ENCODE peak calls at places on chromosomes 7 and 10, in nine cellular contexts. P, I, T, Y, A, E, X, Q and D are unnamed samples.

GRCh38 chr7:96426027-96426426 is 104.1 kb upstream of the SLC25A13 start:
- DNase-seq in P (no peak), I (no peak), T (no peak), Y (no peak), A (no peak), E (no peak), X (no peak), Q (no peak), D (no peak)

GRCh38 chr10:30433286-30433778 is 652 bp upstream of the MAP3K8 start:
- DNase-seq in P (peak), I (peak), T (peak), Y (peak), A (peak), E (no peak), X (peak), Q (no peak), D (peak)

GRCh38 chr10:10508241-10508640 is 509.4 kb upstream of the CELF2 start:
- DNase-seq in P (no peak), I (peak), T (no peak), Y (no peak), A (no peak), E (no peak), X (no peak), Q (no peak), D (no peak)

GRCh38 chr7:149885191-149886017 is 11.6 kb downstream of the ATP6V0E2 start:
- DNase-seq in P (no peak), I (no peak), T (no peak), Y (no peak), A (peak), E (no peak), X (no peak), Q (no peak), D (no peak)

GRCh38 chr7:105691029-105691691 is 109.9 kb upstream of the EFCAB10 start:
- DNase-seq in P (no peak), I (no peak), T (peak), Y (no peak), A (no peak), E (no peak), X (peak), Q (peak), D (peak)

GRCh38 chr10:4013651-4014085 is 228.7 kb upstream of the KLF6 start:
- DNase-seq in P (no peak), I (no peak), T (no peak), Y (no peak), A (no peak), E (no peak), X (no peak), Q (no peak), D (no peak)

GRCh38 chr10:124966008-124966407 is 24.1 kb downstream of the ZRANB1 start:
- DNase-seq in P (no peak), I (no peak), T (no peak), Y (no peak), A (no peak), E (no peak), X (no peak), Q (peak), D (no peak)

GRCh38 chr7:106597751-106598619 is 63.0 kb downstream of the CCDC71L start:
- DNase-seq in P (no peak), I (no peak), T (no peak), Y (no peak), A (no peak), E (no peak), X (no peak), Q (no peak), D (no peak)

GRCh38 chr10:91690412-91690811 is 57.5 kb upstream of the PPP1R3C start:
- DNase-seq in P (no peak), I (no peak), T (no peak), Y (no peak), A (no peak), E (no peak), X (no peak), Q (no peak), D (no peak)

GRCh38 chr10:59611048-59611447 is 98.6 kb downstream of the SLC16A9 start:
- DNase-seq in P (no peak), I (no peak), T (no peak), Y (no peak), A (no peak), E (no peak), X (no peak), Q (no peak), D (no peak)

GRCh38 chr10:34236927-34237326 is 578.2 kb downstream of the PARD3 start:
- DNase-seq in P (no peak), I (no peak), T (no peak), Y (no peak), A (no peak), E (peak), X (no peak), Q (peak), D (no peak)

GRCh38 chr7:84914598-84914997 is 272.3 kb downstream of the SEMA3D start:
- DNase-seq in P (no peak), I (peak), T (no peak), Y (no peak), A (no peak), E (no peak), X (no peak), Q (no peak), D (no peak)

GRCh38 chr10:1368772-1369171 is 312.6 kb downstream of the WDR37 start:
- DNase-seq in P (no peak), I (peak), T (peak), Y (peak), A (peak), E (no peak), X (no peak), Q (no peak), D (peak)

GRCh38 chr7:85497999-85498398 is 311.1 kb upstream of the SEMA3D start:
- DNase-seq in P (no peak), I (no peak), T (no peak), Y (no peak), A (no peak), E (no peak), X (peak), Q (no peak), D (no peak)

GRCh38 chr7:129453510-129454248 is 19.4 kb downstream of the STRIP2 start:
- DNase-seq in P (no peak), I (no peak), T (no peak), Y (no peak), A (no peak), E (no peak), X (peak), Q (no peak), D (no peak)
- TF ChIP-seq CTCF in P (no peak), I (no peak), T (no peak), Y (no peak), A (no peak), E (no peak), X (no peak), Q (no peak), D (no peak)

GRCh38 chr7:128919881-128920789 is 9.6 kb upstream of the KCP start:
- DNase-seq in P (no peak), I (no peak), T (no peak), Y (no peak), A (no peak), E (no peak), X (no peak), Q (no peak), D (peak)
- TF ChIP-seq CTCF in P (no peak), I (peak), T (no peak), Y (no peak), A (no peak), E (no peak), X (no peak), Q (no peak), D (no peak)

DNA sequence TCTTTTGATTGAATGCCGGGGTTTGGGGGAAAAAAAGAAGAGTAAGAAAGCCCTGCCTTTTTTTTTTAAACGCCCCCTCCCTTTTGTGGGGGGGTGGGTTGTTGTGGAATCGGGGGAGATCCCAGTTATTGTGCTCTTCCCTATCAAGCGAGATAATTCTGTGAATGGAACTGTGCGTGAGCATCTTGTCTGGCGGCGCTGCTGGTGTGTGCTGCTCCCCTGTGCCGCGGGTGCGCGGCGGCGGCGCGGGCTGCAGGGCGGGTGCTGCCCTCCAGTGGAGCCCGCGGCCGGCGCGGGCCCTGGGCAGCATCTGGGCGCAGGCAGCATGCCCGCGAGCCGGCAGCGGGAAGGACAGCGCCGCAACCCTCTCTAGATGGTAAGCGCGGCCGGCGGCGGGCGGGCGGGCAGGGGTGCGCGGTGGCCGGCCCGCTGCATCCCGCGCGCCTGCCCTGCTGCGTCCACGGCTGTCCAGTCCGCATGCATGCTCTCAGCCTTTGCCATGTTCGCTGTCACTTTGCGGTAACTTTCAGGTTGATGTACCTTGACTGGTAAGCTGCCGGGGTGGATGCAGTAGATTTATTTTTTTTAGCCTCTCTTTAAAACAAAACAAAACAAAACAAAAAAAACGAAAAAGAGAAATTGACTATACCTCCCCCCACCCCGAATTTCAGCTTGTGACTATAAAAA is 176.6 kb downstream of the TCF7L2 start:
- DNase-seq in P (no peak), I (peak), T (peak), Y (no peak), A (peak), E (no peak), X (peak), Q (peak), D (peak)
- TF ChIP-seq CTCF in P (peak), I (peak), T (peak), Y (no peak), A (peak), E (peak), X (peak), Q (peak), D (no peak)

DNA sequence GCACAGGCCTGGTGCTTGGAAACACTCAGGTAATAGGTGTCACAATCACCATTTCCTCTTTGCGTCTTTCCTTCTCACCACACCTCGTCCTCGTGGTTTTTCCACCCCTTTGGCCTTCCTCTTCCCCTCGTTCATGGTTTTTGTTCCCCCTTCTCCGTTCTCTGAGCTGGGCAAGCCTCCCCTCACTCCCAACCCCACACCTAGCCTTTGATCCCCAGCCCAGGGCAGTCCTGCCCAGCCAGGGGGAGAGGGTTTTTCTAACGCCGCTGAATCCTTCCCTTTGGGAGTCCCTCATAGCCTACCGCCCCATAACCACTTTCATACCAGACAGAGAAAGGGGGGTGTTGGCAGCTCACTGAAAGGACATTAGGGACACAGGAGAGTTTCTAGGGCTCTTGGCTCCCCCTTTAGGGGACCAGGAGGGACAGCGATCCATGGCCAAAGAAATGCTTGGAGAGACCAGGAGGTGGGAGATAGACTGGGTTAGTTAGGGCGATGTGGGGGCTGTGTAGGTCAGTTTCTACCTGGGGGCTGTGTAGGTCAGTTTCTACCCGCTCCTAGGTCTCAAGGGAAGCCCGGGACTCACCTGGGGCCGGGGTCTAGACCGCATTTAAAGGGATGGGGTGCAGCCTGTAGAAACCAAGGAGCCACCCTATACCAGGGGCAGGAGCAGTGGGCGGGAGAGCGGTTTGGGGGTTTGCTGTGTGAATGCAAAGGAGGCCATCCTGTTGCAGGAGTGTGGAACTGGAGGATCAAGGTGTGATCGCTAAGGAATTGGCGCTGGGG is 1.4 kb downstream of the EPHB4 start:
- DNase-seq in P (no peak), I (peak), T (no peak), Y (no peak), A (no peak), E (peak), X (peak), Q (no peak), D (no peak)
- TF ChIP-seq CTCF in P (no peak), I (peak), T (no peak), Y (no peak), A (no peak), E (peak), X (peak), Q (peak), D (no peak)

GRCh38 chr7:787332-788240 is 44.7 kb upstream of the SUN1 start:
- DNase-seq in P (no peak), I (no peak), T (no peak), Y (no peak), A (no peak), E (no peak), X (no peak), Q (no peak), D (no peak)
- TF ChIP-seq CTCF in P (no peak), I (peak), T (no peak), Y (no peak), A (no peak), E (no peak), X (no peak), Q (peak), D (no peak)

GRCh38 chr10:70479626-70480253 is 1.2 kb downstream of the PALD1 start:
- DNase-seq in P (no peak), I (no peak), T (peak), Y (no peak), A (peak), E (no peak), X (no peak), Q (no peak), D (no peak)

GRCh38 chr10:70479161-70479531 is 579 bp downstream of the PALD1 start:
- DNase-seq in P (no peak), I (peak), T (no peak), Y (peak), A (no peak), E (no peak), X (no peak), Q (no peak), D (no peak)

GRCh38 chr10:70477661-70478162 is 855 bp upstream of the PALD1 start:
- DNase-seq in P (no peak), I (no peak), T (peak), Y (peak), A (peak), E (peak), X (no peak), Q (no peak), D (peak)

GRCh38 chr10:70480254-70480861 is 1.8 kb downstream of the PALD1 start:
- DNase-seq in P (no peak), I (no peak), T (peak), Y (peak), A (peak), E (no peak), X (no peak), Q (no peak), D (no peak)

DNA sequence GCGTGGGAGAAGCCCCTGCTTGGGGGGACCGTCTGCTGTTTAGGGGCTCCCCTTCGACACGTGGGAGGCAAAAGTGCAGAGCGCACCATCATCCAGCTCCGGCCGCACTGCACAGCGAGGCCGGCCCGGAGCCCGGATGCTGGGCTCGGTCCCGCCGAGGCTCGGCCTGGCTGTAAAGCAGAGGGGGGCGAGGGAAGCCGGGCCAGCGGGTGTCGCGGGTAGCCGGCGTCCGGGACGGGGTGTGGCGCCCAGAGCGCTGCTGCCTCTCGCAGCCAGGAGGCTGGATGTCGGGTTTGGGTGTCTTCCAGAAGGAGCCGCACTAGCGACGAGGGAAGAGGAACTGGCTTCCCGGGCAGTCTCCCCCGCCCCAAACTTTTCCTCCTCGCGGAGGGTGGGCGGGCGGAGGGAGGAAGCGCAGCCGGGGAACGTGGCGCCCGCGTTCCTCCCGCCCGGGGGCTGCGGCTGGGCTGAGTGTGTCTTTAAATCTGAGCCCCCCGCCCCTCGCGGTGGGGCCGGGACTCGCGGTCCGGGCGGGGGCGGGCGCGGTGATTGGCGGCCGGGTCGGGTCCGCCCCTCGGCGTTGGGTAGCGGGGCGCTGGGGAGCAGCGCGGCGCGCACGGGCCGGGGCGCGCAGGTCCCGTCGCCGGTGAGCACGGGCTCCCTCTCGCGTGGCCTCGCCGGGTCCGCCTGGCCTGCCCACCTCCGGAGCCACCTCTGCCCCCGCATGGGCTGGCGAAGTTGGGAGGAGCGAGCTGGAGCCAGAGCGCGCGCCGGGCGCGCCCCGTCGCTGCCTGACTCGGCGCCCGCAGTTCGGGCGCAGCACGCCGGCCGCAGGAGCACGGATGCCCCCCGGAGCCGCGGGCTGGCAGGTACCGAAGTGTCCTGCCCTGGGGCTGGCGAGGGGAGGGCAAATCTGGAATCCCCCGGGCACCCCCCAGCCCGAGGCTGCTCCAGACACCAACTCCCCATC is at the start of gene PALD1:
- DNase-seq in P (no peak), I (peak), T (peak), Y (peak), A (peak), E (peak), X (peak), Q (no peak), D (peak)
- TF ChIP-seq CTCF in P (no peak), I (no peak), T (peak), Y (no peak), A (no peak), E (no peak), X (no peak), Q (peak), D (no peak)